ENCODE peak calls at places on chromosome 18, in four cellular contexts. One of them, this sample, is unnamed.

GRCh38 chr18:58538604-58539386 is 90.1 kb downstream of the ALPK2 start:
- DNase-seq in activated CD8-positive, alpha-beta T cell treated with anti-CD3 and anti-CD28 coated beads for 36 hours: no peak
- DNase-seq in activated T-helper 1 cell treated with anti-CD3 and anti-CD28 coated beads, Interleukin-2, amount 50 U/mL, for 16 hours: no peak
- DNase-seq in NCI-H774: no peak
- DNase-seq in this sample: no peak

GRCh38 chr18:11818486-11819203 is 32.6 kb upstream of the CHMP1B start:
- DNase-seq in activated CD8-positive, alpha-beta T cell treated with anti-CD3 and anti-CD28 coated beads for 36 hours: no peak
- DNase-seq in activated T-helper 1 cell treated with anti-CD3 and anti-CD28 coated beads, Interleukin-2, amount 50 U/mL, for 16 hours: no peak
- DNase-seq in NCI-H774: no peak
- DNase-seq in this sample: no peak

GRCh38 chr18:42184685-42185477 is 229.8 kb downstream of the PIK3C3 start:
- DNase-seq in NCI-H774: no peak
- DNase-seq in activated CD8-positive, alpha-beta T cell treated with anti-CD3 and anti-CD28 coated beads for 36 hours: no peak
- DNase-seq in activated T-helper 1 cell treated with anti-CD3 and anti-CD28 coated beads, Interleukin-2, amount 50 U/mL, for 16 hours: no peak
- DNase-seq in this sample: no peak

GRCh38 chr18:23629444-23629946 is 33.2 kb downstream of the ANKRD29 start:
- DNase-seq in NCI-H774: peak
- DNase-seq in activated CD8-positive, alpha-beta T cell treated with anti-CD3 and anti-CD28 coated beads for 36 hours: no peak
- DNase-seq in activated T-helper 1 cell treated with anti-CD3 and anti-CD28 coated beads, Interleukin-2, amount 50 U/mL, for 16 hours: no peak
- DNase-seq in this sample: no peak

GRCh38 chr18:63085611-63086010 is 234.0 kb downstream of the BCL2 start:
- DNase-seq in activated T-helper 1 cell treated with anti-CD3 and anti-CD28 coated beads, Interleukin-2, amount 50 U/mL, for 16 hours: no peak
- DNase-seq in NCI-H774: no peak
- DNase-seq in activated CD8-positive, alpha-beta T cell treated with anti-CD3 and anti-CD28 coated beads for 36 hours: no peak
- DNase-seq in this sample: no peak

GRCh38 chr18:23719634-23720201 is 30.5 kb downstream of the LAMA3 start:
- DNase-seq in activated CD8-positive, alpha-beta T cell treated with anti-CD3 and anti-CD28 coated beads for 36 hours: no peak
- DNase-seq in NCI-H774: no peak
- DNase-seq in activated T-helper 1 cell treated with anti-CD3 and anti-CD28 coated beads, Interleukin-2, amount 50 U/mL, for 16 hours: no peak
- DNase-seq in this sample: no peak

GRCh38 chr18:9987931-9988330 is 74.1 kb downstream of the VAPA start:
- DNase-seq in activated T-helper 1 cell treated with anti-CD3 and anti-CD28 coated beads, Interleukin-2, amount 50 U/mL, for 16 hours: no peak
- DNase-seq in activated CD8-positive, alpha-beta T cell treated with anti-CD3 and anti-CD28 coated beads for 36 hours: no peak
- DNase-seq in NCI-H774: peak
- DNase-seq in this sample: no peak

GRCh38 chr18:2981212-2981728 is 31.7 kb downstream of the LPIN2 start:
- DNase-seq in activated T-helper 1 cell treated with anti-CD3 and anti-CD28 coated beads, Interleukin-2, amount 50 U/mL, for 16 hours: no peak
- DNase-seq in NCI-H774: no peak
- DNase-seq in activated CD8-positive, alpha-beta T cell treated with anti-CD3 and anti-CD28 coated beads for 36 hours: peak
- DNase-seq in this sample: no peak

GRCh38 chr18:58400337-58400885 is 228.5 kb downstream of the ALPK2 start:
- DNase-seq in NCI-H774: no peak
- DNase-seq in activated T-helper 1 cell treated with anti-CD3 and anti-CD28 coated beads, Interleukin-2, amount 50 U/mL, for 16 hours: no peak
- DNase-seq in activated CD8-positive, alpha-beta T cell treated with anti-CD3 and anti-CD28 coated beads for 36 hours: no peak
- DNase-seq in this sample: no peak

GRCh38 chr18:55856191-55856590 is 268.2 kb upstream of the TCF4 start:
- DNase-seq in activated T-helper 1 cell treated with anti-CD3 and anti-CD28 coated beads, Interleukin-2, amount 50 U/mL, for 16 hours: no peak
- DNase-seq in NCI-H774: no peak
- DNase-seq in activated CD8-positive, alpha-beta T cell treated with anti-CD3 and anti-CD28 coated beads for 36 hours: no peak
- DNase-seq in this sample: no peak

GRCh38 chr18:58047556-58047882 is 3.5 kb downstream of the NEDD4L start:
- DNase-seq in activated CD8-positive, alpha-beta T cell treated with anti-CD3 and anti-CD28 coated beads for 36 hours: no peak
- DNase-seq in NCI-H774: no peak
- DNase-seq in activated T-helper 1 cell treated with anti-CD3 and anti-CD28 coated beads, Interleukin-2, amount 50 U/mL, for 16 hours: no peak
- DNase-seq in this sample: no peak

GRCh38 chr18:54717673-54718435 is 110.4 kb upstream of the RAB27B start:
- DNase-seq in activated CD8-positive, alpha-beta T cell treated with anti-CD3 and anti-CD28 coated beads for 36 hours: peak
- DNase-seq in NCI-H774: peak
- DNase-seq in activated T-helper 1 cell treated with anti-CD3 and anti-CD28 coated beads, Interleukin-2, amount 50 U/mL, for 16 hours: no peak
- DNase-seq in this sample: no peak

GRCh38 chr18:76445275-76445674 is 49.8 kb downstream of the ZNF516 start:
- DNase-seq in activated CD8-positive, alpha-beta T cell treated with anti-CD3 and anti-CD28 coated beads for 36 hours: no peak
- DNase-seq in NCI-H774: no peak
- DNase-seq in activated T-helper 1 cell treated with anti-CD3 and anti-CD28 coated beads, Interleukin-2, amount 50 U/mL, for 16 hours: no peak
- DNase-seq in this sample: no peak

GRCh38 chr18:44599409-44599808 is 81.3 kb upstream of the SETBP1 start:
- DNase-seq in activated T-helper 1 cell treated with anti-CD3 and anti-CD28 coated beads, Interleukin-2, amount 50 U/mL, for 16 hours: no peak
- DNase-seq in NCI-H774: no peak
- DNase-seq in activated CD8-positive, alpha-beta T cell treated with anti-CD3 and anti-CD28 coated beads for 36 hours: no peak
- DNase-seq in this sample: no peak

GRCh38 chr18:62152844-62153243 is 34.0 kb downstream of the PIGN start:
- DNase-seq in NCI-H774: no peak
- DNase-seq in activated T-helper 1 cell treated with anti-CD3 and anti-CD28 coated beads, Interleukin-2, amount 50 U/mL, for 16 hours: no peak
- DNase-seq in activated CD8-positive, alpha-beta T cell treated with anti-CD3 and anti-CD28 coated beads for 36 hours: no peak
- DNase-seq in this sample: no peak

GRCh38 chr18:7958081-7958896 is 391.2 kb downstream of the PTPRM start:
- DNase-seq in activated T-helper 1 cell treated with anti-CD3 and anti-CD28 coated beads, Interleukin-2, amount 50 U/mL, for 16 hours: no peak
- DNase-seq in NCI-H774: no peak
- DNase-seq in activated CD8-positive, alpha-beta T cell treated with anti-CD3 and anti-CD28 coated beads for 36 hours: no peak
- DNase-seq in this sample: no peak

GRCh38 chr18:36153203-36153602 is 23.5 kb downstream of the ELP2 start:
- DNase-seq in activated CD8-positive, alpha-beta T cell treated with anti-CD3 and anti-CD28 coated beads for 36 hours: no peak
- DNase-seq in activated T-helper 1 cell treated with anti-CD3 and anti-CD28 coated beads, Interleukin-2, amount 50 U/mL, for 16 hours: no peak
- DNase-seq in NCI-H774: no peak
- DNase-seq in this sample: no peak

GRCh38 chr18:79558196-79559120 is 121.1 kb upstream of the CTDP1 start:
- DNase-seq in activated T-helper 1 cell treated with anti-CD3 and anti-CD28 coated beads, Interleukin-2, amount 50 U/mL, for 16 hours: no peak
- DNase-seq in NCI-H774: no peak
- DNase-seq in activated CD8-positive, alpha-beta T cell treated with anti-CD3 and anti-CD28 coated beads for 36 hours: no peak
- DNase-seq in this sample: no peak

GRCh38 chr18:57026316-57026715 is 120.6 kb upstream of the BOD1L2 start:
- DNase-seq in NCI-H774: no peak
- DNase-seq in activated T-helper 1 cell treated with anti-CD3 and anti-CD28 coated beads, Interleukin-2, amount 50 U/mL, for 16 hours: no peak
- DNase-seq in activated CD8-positive, alpha-beta T cell treated with anti-CD3 and anti-CD28 coated beads for 36 hours: no peak
- DNase-seq in this sample: no peak

This sample was measured in effector CD8-positive, alpha-beta T cell.